ENCODE peak calls at places on chromosomes 16 and 17, in ten cellular contexts. V is NCI-H1694; S is CD8-positive, alpha-beta memory T cell; H is naive thymus-derived CD8-positive, alpha-beta T cell; O is activated B cell treated with CpG ODN at 0.5 μM for 24 hours; K is left ventricle myocardium superior; F is H54; U is hypothalamus; M is A172; P is hepatic stellate cell. A is an unnamed sample.

GRCh38 chr16:2468142-2468724 is 2.9 kb upstream of the NTN3 start:
- DNase-seq in U (no peak), F (peak; percentile 72), P (peak; percentile 53), K (peak; percentile 47), V (peak; percentile 88), O (no peak), H (no peak), S (no peak), M (no peak), A (no peak)

GRCh38 chr16:87210949-87211348 is 106.2 kb downstream of the C16orf95 start:
- DNase-seq in O (no peak), H (no peak), U (no peak), P (no peak), V (no peak), M (no peak), K (no peak), F (no peak), S (no peak), A (no peak)

GRCh38 chr16:27739606-27740357 is 189.8 kb downstream of the KATNIP start:
- DNase-seq in U (no peak), M (peak; percentile 84), V (no peak), S (no peak), O (no peak), K (no peak), F (no peak), H (peak; percentile 18), P (no peak), A (no peak)

GRCh38 chr17:63809970-63810369 is 17.3 kb upstream of the PSMC5 start:
- DNase-seq in S (no peak), M (no peak), O (no peak), H (no peak), V (no peak), F (no peak), P (no peak), U (no peak), K (no peak), A (no peak)

GRCh38 chr16:3690991-3691720 is 26.2 kb downstream of the TRAP1 start:
- DNase-seq in S (no peak), U (no peak), P (no peak), V (no peak), H (no peak), F (no peak), K (no peak), M (peak; percentile 4), O (no peak), A (no peak)

GRCh38 chr16:19375561-19376158 is 42.0 kb upstream of the TMC5 start:
- DNase-seq in F (peak; percentile 38), K (no peak), V (peak; percentile 65), O (no peak), H (no peak), M (peak; percentile 60), S (no peak), P (peak; percentile 53), U (no peak), A (no peak)

GRCh38 chr16:69443809-69444611 is 19.6 kb downstream of the CYB5B start:
- DNase-seq in H (no peak), V (no peak), F (no peak), S (no peak), U (no peak), P (peak; percentile 38), O (no peak), K (peak; percentile 54), M (peak; percentile 60), A (peak; percentile 50)

GRCh38 chr17:34384822-34385605 is 22.0 kb upstream of the CCL1 start:
- DNase-seq in K (no peak), S (no peak), F (no peak), V (no peak), M (no peak), U (no peak), P (no peak), O (no peak), H (no peak), A (no peak)

GRCh38 chr16:58459344-58460218 is 40.4 kb upstream of the NDRG4 start:
- DNase-seq in P (no peak), F (peak; percentile 95), V (no peak), U (no peak), K (no peak), M (peak; percentile 96), O (no peak), H (no peak), S (no peak), A (no peak)

GRCh38 chr16:28192811-28193529 is 18.8 kb downstream of the XPO6 start:
- DNase-seq in S (peak; percentile 69), V (no peak), M (no peak), K (no peak), P (no peak), H (peak; percentile 87), O (peak; percentile 51), U (no peak), F (no peak), A (peak; percentile 73)

GRCh38 chr16:23516366-23517137 is 6.3 kb upstream of the GGA2 start:
- DNase-seq in M (no peak), K (no peak), S (no peak), F (no peak), V (no peak), O (peak; percentile 44), U (no peak), P (no peak), H (no peak), A (no peak)

GRCh38 chr16:50298591-50299507 is 32.5 kb downstream of the ADCY7 start:
- DNase-seq in H (peak; percentile 48), O (no peak), V (no peak), S (no peak), K (peak; percentile 20), M (no peak), P (no peak), F (no peak), U (no peak), A (no peak)

GRCh38 chr16:46813611-46814010 is 17.4 kb downstream of the C16orf87 start:
- DNase-seq in F (no peak), M (no peak), V (no peak), S (no peak), U (no peak), P (no peak), H (no peak), K (no peak), O (no peak), A (no peak)

GRCh38 chr17:36937001-36937960 is at the start of gene LHX1:
- DNase-seq in F (no peak), S (no peak), U (no peak), O (no peak), M (no peak), K (no peak), H (no peak), V (no peak), P (no peak), A (no peak)

GRCh38 chr16:71669926-71670536 is 44.0 kb downstream of the MARVELD3 start:
- DNase-seq in V (no peak), S (no peak), U (no peak), H (no peak), O (no peak), K (no peak), M (no peak), P (no peak), F (no peak), A (no peak)

GRCh38 chr17:5783851-5784250 is 199.5 kb upstream of the NLRP1 start:
- DNase-seq in F (no peak), U (no peak), V (no peak), K (no peak), S (no peak), M (no peak), P (no peak), H (no peak), O (no peak), A (no peak)

GRCh38 chr16:11306997-11307638 is 26.0 kb upstream of the PRM1 start:
- DNase-seq in U (no peak), H (no peak), F (no peak), K (no peak), P (no peak), S (no peak), V (no peak), O (no peak), M (no peak), A (no peak)

GRCh38 chr17:45410144-45411091 is 22.3 kb downstream of the ARHGAP27 start:
- DNase-seq in H (peak; percentile 74), S (peak; percentile 42), V (no peak), O (peak; percentile 62), U (no peak), K (peak; percentile 61), F (no peak), M (no peak), P (no peak), A (peak; percentile 59)

GRCh38 chr17:82004485-82005455 is 17.9 kb downstream of the CENPX start:
- DNase-seq in P (no peak), S (no peak), H (no peak), K (no peak), U (no peak), M (no peak), V (no peak), O (no peak), F (no peak), A (no peak)

GRCh38 chr17:17818088-17818526 is 18.7 kb downstream of the SREBF1 start:
- DNase-seq in F (peak; percentile 96), P (no peak), V (no peak), K (peak; percentile 63), M (peak; percentile 67), U (no peak), H (no peak), O (no peak), S (no peak), A (no peak)

GRCh38 chr17:63490321-63490720 is 13.5 kb downstream of the ACE start:
- DNase-seq in H (peak; percentile 58), V (no peak), K (no peak), M (no peak), U (no peak), S (no peak), O (no peak), F (no peak), P (no peak), A (no peak)

GRCh38 chr16:20313741-20314140 is 13.6 kb downstream of the GP2 start:
- DNase-seq in U (no peak), F (no peak), S (no peak), V (no peak), K (no peak), M (no peak), H (no peak), P (no peak), O (no peak), A (no peak)

GRCh38 chr16:10493276-10493675 is 87.1 kb downstream of the EMP2 start:
- DNase-seq in V (no peak), U (no peak), K (no peak), M (no peak), H (no peak), S (no peak), O (no peak), F (no peak), P (no peak), A (no peak)

GRCh38 chr17:17712268-17712924 is 31.1 kb downstream of the RAI1 start:
- DNase-seq in O (no peak), S (no peak), U (no peak), P (peak; percentile 82), M (peak; percentile 61), K (no peak), H (no peak), V (no peak), F (peak; percentile 79), A (no peak)

A was measured in stimulated activated naive CD4-positive, alpha-beta T cell.